ENCODE peak calls at places on chromosomes 3 and 15, in eight cellular contexts. Z is cardiac muscle cell, K is breast epithelium, P is body of pancreas, T is fibroblast of pulmonary artery, B is epithelial cell of proximal tubule, E is lower leg skin, D is stomach. I is an unnamed sample.

GRCh38 chr3:194087995-194088841 is 47.7 kb upstream of the HES1 start:
- DNase-seq in P (no peak), K (no peak), B (no peak), E (peak; percentile 81), T (no peak), D (no peak), Z (no peak), I (no peak)

GRCh38 chr15:47717036-47717611 is at the start of gene SEMA6D:
- DNase-seq in K (peak; percentile 61), E (peak; percentile 92), B (no peak), P (peak; percentile 79), Z (peak; percentile 95), D (peak; percentile 45), T (peak; percentile 78), I (peak; percentile 37)

GRCh38 chr3:143331336-143331735 is 211.8 kb downstream of the CHST2 start:
- DNase-seq in E (no peak), K (no peak), T (peak; percentile 31), B (no peak), D (no peak), Z (no peak), P (no peak), I (no peak)

GRCh38 chr15:55202206-55202605 is 5.5 kb upstream of the RSL24D1 start:
- DNase-seq in P (no peak), Z (no peak), D (no peak), T (no peak), B (no peak), K (no peak), E (no peak), I (no peak)

GRCh38 chr3:8854656-8855055 is 85.2 kb upstream of the OXTR start:
- DNase-seq in E (no peak), T (no peak), B (no peak), K (no peak), D (no peak), Z (no peak), P (no peak), I (no peak)

GRCh38 chr3:31371464-31371863 is 161.3 kb upstream of the STT3B start:
- DNase-seq in Z (no peak), B (no peak), K (no peak), P (no peak), D (no peak), T (no peak), E (no peak), I (no peak)

GRCh38 chr15:33780011-33780768 is 188.1 kb upstream of the CHRM5 start:
- DNase-seq in E (no peak), D (no peak), P (no peak), Z (no peak), K (no peak), B (no peak), T (no peak), I (no peak)

GRCh38 chr15:78298983-78299301 is 467 bp downstream of the SKIC8 start:
- DNase-seq in T (peak; percentile 32), D (no peak), B (no peak), Z (peak; percentile 27), P (no peak), K (no peak), E (no peak), I (no peak)

GRCh38 chr3:128945041-128945877 is 48.6 kb downstream of the CFAP92 start:
- DNase-seq in K (no peak), Z (no peak), D (no peak), B (no peak), T (no peak), E (peak; percentile 73), P (no peak), I (no peak)

GRCh38 chr3:12892840-12893189 is 51.5 kb upstream of the RPL32 start:
- DNase-seq in E (no peak), Z (no peak), P (no peak), D (no peak), T (no peak), K (no peak), B (no peak), I (no peak)

GRCh38 chr3:12890610-12891390 is 49.4 kb upstream of the RPL32 start:
- DNase-seq in K (no peak), T (no peak), B (no peak), P (no peak), D (no peak), Z (no peak), E (no peak), I (no peak)

GRCh38 chr3:12891391-12891984 is 50.1 kb upstream of the RPL32 start:
- DNase-seq in D (no peak), T (no peak), Z (no peak), K (no peak), B (no peak), E (no peak), P (no peak), I (no peak)

GRCh38 chr3:12893247-12893646 is 51.9 kb upstream of the RPL32 start:
- DNase-seq in K (no peak), Z (no peak), P (no peak), T (no peak), D (no peak), B (no peak), E (no peak), I (no peak)

DNA sequence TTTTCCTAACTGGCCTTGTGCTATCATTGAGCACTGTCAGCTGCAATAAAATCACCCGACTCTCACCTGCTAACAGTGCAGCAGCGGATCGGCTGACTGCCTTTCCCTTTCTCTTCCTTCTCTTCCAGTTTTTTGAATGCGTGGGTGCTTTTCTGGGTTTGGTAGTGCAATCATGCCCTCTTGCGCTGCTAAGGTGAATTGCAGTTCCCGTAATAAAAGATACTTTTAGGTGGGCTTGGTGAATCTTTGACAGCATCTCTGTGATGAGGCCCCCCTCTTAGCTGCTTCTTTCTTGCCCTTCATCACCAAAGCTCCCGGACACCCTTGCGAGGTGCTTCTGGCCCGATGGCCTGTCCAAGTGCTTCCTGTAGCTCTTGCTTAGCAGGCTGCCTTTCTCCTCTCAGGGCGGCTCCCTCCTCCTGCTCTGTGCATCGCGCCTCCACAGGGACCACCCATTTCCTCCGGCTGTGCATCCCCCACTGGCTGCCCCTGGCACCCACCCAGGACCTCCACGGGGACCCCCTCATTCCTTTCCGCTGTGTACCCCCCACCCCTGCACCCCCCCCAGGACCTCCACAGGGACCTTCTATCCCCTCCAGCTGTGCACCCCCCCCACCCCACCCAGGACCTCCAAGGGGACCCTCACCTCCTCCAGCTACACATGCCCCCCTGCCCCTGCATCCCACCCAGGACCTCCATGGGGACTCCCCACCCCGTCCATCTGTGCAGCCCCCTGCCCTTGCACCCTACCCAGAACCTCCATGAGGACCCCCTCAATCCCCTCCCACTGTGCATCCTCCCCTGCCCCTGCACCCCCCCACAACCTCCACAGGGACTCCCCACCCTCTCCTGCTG is 50.8 kb upstream of the RPL32 start:
- DNase-seq in K (peak; percentile 30), D (peak; percentile 44), B (peak; percentile 20), T (peak; percentile 76), E (no peak), P (peak; percentile 46), Z (peak; percentile 74), I (peak; percentile 19)
- H3K4me3 ChIP-seq in K (no peak overlapping the region), D (peak overlapping the region; percentile 26), B (peak overlapping the region; percentile 9), T (no peak overlapping the region), E (no peak overlapping the region), P (no peak overlapping the region), Z (no peak overlapping the region), I (no peak overlapping the region)

GRCh38 chr3:37506968-37507535 is 332.7 kb upstream of the LRRFIP2 start:
- DNase-seq in D (no peak), T (no peak), Z (no peak), P (no peak), E (peak; percentile 23), K (no peak), B (no peak), I (no peak)
- TF ChIP-seq CTCF in D (no peak), T (no peak), Z (no peak), P (no peak), E (no peak), K (no peak), B (no peak), I (no peak)

GRCh38 chr3:184603156-184604030 is 41.8 kb downstream of the EPHB3 start:
- DNase-seq in B (no peak), P (no peak), D (no peak), T (no peak), E (no peak), Z (no peak), K (no peak), I (no peak)

GRCh38 chr3:184602406-184603155 is 41.0 kb downstream of the EPHB3 start:
- DNase-seq in P (no peak), Z (no peak), E (no peak), D (no peak), B (no peak), K (no peak), T (no peak), I (no peak)

GRCh38 chr3:184604956-184605290 is 43.3 kb downstream of the EPHB3 start:
- DNase-seq in B (no peak), P (no peak), D (no peak), Z (no peak), T (no peak), E (no peak), K (no peak), I (no peak)

GRCh38 chr3:184601576-184602405 is 40.2 kb downstream of the EPHB3 start:
- DNase-seq in K (no peak), Z (no peak), D (no peak), T (no peak), B (no peak), E (no peak), P (no peak), I (no peak)

DNA sequence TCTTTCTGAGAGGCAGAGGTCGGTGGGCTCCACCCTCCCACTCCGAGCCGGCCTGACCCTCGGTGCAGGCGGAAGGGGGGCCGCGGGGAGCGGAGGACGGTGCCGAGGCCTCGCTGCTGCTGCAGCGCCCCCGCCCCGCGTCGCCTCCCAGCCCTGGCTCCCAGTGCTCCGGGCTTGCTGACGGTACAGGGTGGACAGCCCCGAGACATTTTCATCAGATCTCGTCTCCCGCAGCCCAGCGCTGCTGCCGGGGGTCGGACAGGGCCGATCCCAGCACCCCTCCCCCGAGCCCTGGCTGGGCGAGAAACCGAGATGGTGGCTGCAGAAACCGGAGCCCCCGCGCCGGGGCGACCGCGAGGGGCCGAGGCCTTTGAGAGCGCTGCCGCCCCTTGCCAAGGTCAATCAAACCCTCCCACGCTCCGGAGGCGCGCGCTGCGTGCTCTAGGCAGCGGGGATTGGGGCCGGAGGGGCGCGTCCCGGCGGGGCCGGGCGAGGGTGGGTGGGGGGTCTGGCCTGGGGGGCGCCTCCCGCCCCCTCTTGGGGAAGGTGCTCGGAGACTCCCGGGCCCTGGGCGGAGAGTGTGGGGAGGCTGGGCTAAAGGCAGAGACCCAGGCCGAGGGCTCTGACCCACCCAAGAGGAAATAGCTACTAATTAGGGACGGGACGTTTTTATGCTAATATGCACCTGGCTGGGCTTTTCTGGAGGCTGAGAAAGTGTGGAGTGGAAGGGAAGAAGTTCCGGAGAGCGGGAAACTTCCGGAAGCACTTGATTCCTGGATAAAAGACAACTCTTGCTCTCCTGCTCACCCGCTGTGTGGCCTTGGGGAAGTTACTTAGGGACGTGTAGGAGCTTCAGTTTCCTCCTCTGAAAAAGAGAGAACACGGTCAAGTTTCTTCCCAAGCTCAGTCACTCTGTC is 42.7 kb downstream of the EPHB3 start:
- DNase-seq in B (no peak), E (no peak), P (peak; percentile 30), K (no peak), D (no peak), Z (peak; percentile 80), T (no peak), I (no peak)
- H3K4me3 ChIP-seq in B (peak overlapping the region; percentile 14), E (peak overlapping the region; percentile 10), P (no peak overlapping the region), K (peak overlapping the region; percentile 40), D (peak overlapping the region; percentile 44), Z (peak overlapping the region; percentile 22), T (no peak overlapping the region), I (no peak overlapping the region)

DNA sequence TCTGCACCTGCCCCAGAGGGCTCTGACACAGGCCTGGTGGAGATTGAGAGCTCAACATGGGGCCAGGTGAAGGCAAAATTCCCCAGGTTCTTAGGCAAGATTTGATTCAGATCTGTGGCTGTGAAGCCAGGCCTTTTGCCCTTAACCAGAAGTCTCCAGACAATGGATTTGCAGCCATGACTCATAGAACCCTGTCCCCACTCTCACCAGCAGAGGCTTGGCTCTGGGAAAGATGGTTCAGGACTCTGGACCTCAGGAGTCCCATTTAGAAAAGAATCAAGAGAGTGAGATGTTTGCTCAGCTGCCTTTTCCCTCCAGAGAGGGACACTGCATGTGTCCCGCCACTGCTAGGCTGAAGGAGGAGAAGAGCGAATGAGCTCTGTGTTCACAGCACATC is 361.4 kb upstream of the ICE2 start:
- DNase-seq in E (no peak), T (peak; percentile 42), K (no peak), P (no peak), B (no peak), Z (no peak), D (no peak), I (no peak)
- TF ChIP-seq CTCF in E (no peak), T (peak; percentile 10), K (no peak), P (no peak), B (no peak), Z (no peak), D (no peak), I (no peak)